ENCODE peak calls at places on chromosomes 16 and 17, in six cellular contexts. Y, Z, P, V, T and F are unnamed samples. For H3K4me1, the result is how much of the 10 kb centered on the place peaks cover.

GRCh38 chr16:87263418-87264052 is 53.7 kb downstream of the C16orf95 start:
- DNase-seq in P (no peak), Y (no peak), Z (peak), T (no peak), V (no peak), F (no peak)

GRCh38 chr17:19799796-19800195 is 51.7 kb upstream of the ALDH3A1 start:
- DNase-seq in Y (no peak), V (no peak), P (no peak), Z (no peak), T (no peak), F (no peak)

GRCh38 chr17:6455321-6455705 is 11.1 kb downstream of the PIMREG start:
- DNase-seq in Z (peak), V (no peak), Y (no peak), P (no peak), T (no peak), F (no peak)

GRCh38 chr16:17334096-17334495 is 136.7 kb downstream of the XYLT1 start:
- DNase-seq in Z (no peak), Y (peak), T (no peak), P (no peak), V (no peak), F (peak)

GRCh38 chr17:64095144-64095882 is 34.6 kb downstream of the ERN1 start:
- DNase-seq in P (no peak), T (no peak), Z (no peak), V (no peak), Y (no peak), F (no peak)

GRCh38 chr17:82301916-82302497 is 15.4 kb downstream of the CD7 start:
- DNase-seq in Y (no peak), P (no peak), Z (peak), T (no peak), V (no peak), F (no peak)

GRCh38 chr17:75064040-75064439 is 17.0 kb downstream of the KCTD2 start:
- DNase-seq in T (no peak), Y (no peak), P (no peak), Z (no peak), V (no peak), F (no peak)

GRCh38 chr16:84277244-84277823 is 17.3 kb upstream of the WFDC1 start:
- DNase-seq in P (peak), Y (no peak), Z (peak), V (no peak), T (peak), F (no peak)

GRCh38 chr16:16144416-16144815 is 78.9 kb downstream of the ABCC6 start:
- DNase-seq in V (no peak), T (no peak), Y (no peak), P (no peak), Z (no peak), F (no peak)

GRCh38 chr16:19102187-19102872 is 11.4 kb upstream of the ITPRIPL2 start:
- DNase-seq in V (no peak), Y (no peak), T (no peak), P (no peak), Z (no peak), F (no peak)

GRCh38 chr16:19735074-19735867 is 17.2 kb downstream of the IQCK start:
- DNase-seq in Z (no peak), T (no peak), P (no peak), V (no peak), Y (no peak), F (peak)

GRCh38 chr17:74005790-74006189 is 197.7 kb upstream of the RPL38 start:
- DNase-seq in T (no peak), V (no peak), Y (no peak), P (no peak), Z (no peak), F (no peak)

GRCh38 chr17:36703860-36704266 is 102.5 kb downstream of the MRM1 start:
- DNase-seq in T (no peak), P (peak), Z (peak), V (no peak), Y (no peak), F (no peak)

GRCh38 chr16:46693598-46693997 is 4.1 kb downstream of the ORC6 start:
- DNase-seq in Z (no peak), Y (no peak), V (no peak), P (no peak), T (no peak), F (no peak)

GRCh38 chr17:74165811-74166365 is 37.6 kb upstream of the RPL38 start:
- DNase-seq in T (no peak), V (no peak), Y (no peak), Z (peak), P (no peak), F (no peak)

GRCh38 chr16:30086291-30087140 is 5.2 kb downstream of the TBX6 start:
- DNase-seq in Y (no peak), V (no peak), T (no peak), Z (no peak), P (no peak), F (no peak)
- H3K27ac ChIP-seq in Y (no peak), V (no peak), T (no peak), Z (no peak), P (no peak), F (peak)

GRCh38 chr16:67017451-67017750 is 11.5 kb upstream of the CBFB start:
- DNase-seq in T (no peak), Z (peak), P (no peak), V (no peak), Y (no peak), F (peak)
- H3K4me1 ChIP-seq in T (under half), Z (under half), P (under half), V (under half), Y (under half), F (under half)

DNA sequence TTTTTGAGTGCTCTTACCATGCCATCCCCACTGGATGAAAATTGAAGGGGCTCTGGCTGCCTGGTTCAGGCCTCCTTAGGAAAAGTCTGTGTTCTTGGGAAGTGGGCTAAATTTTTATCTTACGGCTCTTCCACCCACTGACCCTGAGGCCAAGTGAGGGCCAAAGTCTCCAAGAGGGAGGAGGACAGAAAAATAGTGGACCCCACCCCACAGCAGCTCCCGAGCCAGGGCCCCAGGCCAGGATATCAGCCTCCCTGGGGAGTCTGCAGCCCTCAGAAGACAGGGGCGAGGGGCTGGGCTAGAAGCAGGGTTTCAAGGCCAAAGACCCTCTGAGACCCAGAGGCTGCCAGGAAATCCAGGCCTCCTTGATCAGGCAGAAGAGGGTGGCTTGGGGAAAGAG is 156.2 kb downstream of the ZNF423 start:
- DNase-seq in T (no peak), Z (no peak), V (no peak), Y (no peak), P (no peak), F (no peak)
- H3K27ac ChIP-seq in T (no peak), Z (peak), V (peak), Y (peak), P (no peak), F (peak)

DNA sequence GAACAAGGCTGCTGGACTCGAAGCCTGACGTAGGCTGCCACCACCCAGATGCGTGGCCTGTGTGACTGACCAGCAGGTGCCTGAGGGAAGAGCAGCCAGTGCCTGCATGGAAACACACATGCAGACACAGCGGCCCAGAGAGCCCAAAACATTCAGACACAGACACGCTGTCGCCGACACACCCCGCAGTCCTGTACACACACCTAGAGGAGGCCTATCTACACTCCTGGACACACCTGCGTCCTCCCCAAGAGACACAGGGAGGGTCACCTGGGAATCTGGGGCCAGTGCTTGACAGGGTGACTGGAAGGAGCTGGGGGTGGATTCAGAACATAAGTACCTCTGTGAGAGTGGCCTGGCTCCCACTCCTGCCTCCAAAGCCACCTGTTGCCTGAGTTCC is 6.1 kb upstream of the TSPOAP1 start:
- DNase-seq in V (no peak), Y (no peak), P (no peak), T (no peak), Z (no peak), F (no peak)
- H3K4me1 ChIP-seq in V (half or more), Y (under half), P (under half), T (half or more), Z (under half), F (under half)

GRCh38 chr16:86073103-86073625 is 174.2 kb downstream of the IRF8 start:
- DNase-seq in Z (peak), P (no peak), V (no peak), T (no peak), Y (no peak), F (no peak)
- H3K27ac ChIP-seq in Z (no peak), P (no peak), V (no peak), T (no peak), Y (no peak), F (no peak)